ENCODE peak calls at places on chromosomes 4 and X, in seven cellular contexts. One of them, this sample, is unnamed.

GRCh38 chr4:7101692-7102515 is 34.0 kb upstream of the GRPEL1 start:
- DNase-seq in AG09309: peak
- DNase-seq in HL-60: peak
- DNase-seq in left ventricle myocardium inferior: peak
- DNase-seq in suprapubic skin: peak
- DNase-seq in NB4: peak
- DNase-seq in HFF-Myc: no peak
- DNase-seq in this sample: peak

GRCh38 chr4:66273110-66273509 is 602.8 kb upstream of the EPHA5 start:
- DNase-seq in AG09309: no peak
- DNase-seq in HL-60: no peak
- DNase-seq in left ventricle myocardium inferior: no peak
- DNase-seq in suprapubic skin: no peak
- DNase-seq in NB4: no peak
- DNase-seq in HFF-Myc: no peak
- DNase-seq in this sample: no peak

GRCh38 chr4:94918543-94918942 is 160.8 kb downstream of the BMPR1B start:
- DNase-seq in AG09309: no peak
- DNase-seq in HL-60: no peak
- DNase-seq in left ventricle myocardium inferior: no peak
- DNase-seq in suprapubic skin: no peak
- DNase-seq in NB4: no peak
- DNase-seq in HFF-Myc: no peak
- DNase-seq in this sample: no peak

GRCh38 chrX:42398967-42399631 is 378.9 kb downstream of the PPP1R2C start:
- DNase-seq in AG09309: no peak
- DNase-seq in HL-60: no peak
- DNase-seq in left ventricle myocardium inferior: no peak
- DNase-seq in suprapubic skin: no peak
- DNase-seq in NB4: no peak
- DNase-seq in HFF-Myc: no peak
- DNase-seq in this sample: no peak

GRCh38 chr4:187558391-187558790 is 437.2 kb upstream of the ZFP42 start:
- DNase-seq in AG09309: no peak
- DNase-seq in HL-60: no peak
- DNase-seq in left ventricle myocardium inferior: no peak
- DNase-seq in suprapubic skin: no peak
- DNase-seq in NB4: no peak
- DNase-seq in HFF-Myc: no peak
- DNase-seq in this sample: no peak

GRCh38 chrX:124475358-124475757 is 129.0 kb downstream of the SH2D1A start:
- DNase-seq in AG09309: no peak
- DNase-seq in HL-60: no peak
- DNase-seq in left ventricle myocardium inferior: no peak
- DNase-seq in suprapubic skin: no peak
- DNase-seq in NB4: no peak
- DNase-seq in HFF-Myc: no peak
- DNase-seq in this sample: no peak

GRCh38 chrX:129427267-129427666 is 96.0 kb downstream of the SMARCA1 start:
- DNase-seq in AG09309: no peak
- DNase-seq in HL-60: no peak
- DNase-seq in left ventricle myocardium inferior: no peak
- DNase-seq in suprapubic skin: no peak
- DNase-seq in NB4: peak
- DNase-seq in HFF-Myc: no peak
- DNase-seq in this sample: no peak

GRCh38 chrX:25531096-25531495 is 515.3 kb upstream of the ARX start:
- DNase-seq in AG09309: no peak
- DNase-seq in HL-60: no peak
- DNase-seq in left ventricle myocardium inferior: no peak
- DNase-seq in suprapubic skin: no peak
- DNase-seq in NB4: no peak
- DNase-seq in HFF-Myc: no peak
- DNase-seq in this sample: no peak

GRCh38 chrX:143768976-143769375 is 48.4 kb upstream of the SPANXN2 start:
- DNase-seq in AG09309: no peak
- DNase-seq in HL-60: no peak
- DNase-seq in left ventricle myocardium inferior: no peak
- DNase-seq in suprapubic skin: no peak
- DNase-seq in NB4: no peak
- DNase-seq in HFF-Myc: no peak
- DNase-seq in this sample: no peak

GRCh38 chrX:11309220-11309619 is 16.0 kb downstream of the AMELX start:
- DNase-seq in AG09309: no peak
- DNase-seq in HL-60: no peak
- DNase-seq in left ventricle myocardium inferior: no peak
- DNase-seq in suprapubic skin: no peak
- DNase-seq in NB4: no peak
- DNase-seq in HFF-Myc: no peak
- DNase-seq in this sample: no peak

GRCh38 chrX:118552501-118552900 is 56.9 kb downstream of the DOCK11 start:
- DNase-seq in AG09309: peak
- DNase-seq in HL-60: no peak
- DNase-seq in left ventricle myocardium inferior: no peak
- DNase-seq in suprapubic skin: no peak
- DNase-seq in NB4: peak
- DNase-seq in HFF-Myc: no peak
- DNase-seq in this sample: no peak

GRCh38 chr4:106301393-106302084 is 14.5 kb downstream of the TBCK start:
- DNase-seq in AG09309: peak
- DNase-seq in HL-60: no peak
- DNase-seq in left ventricle myocardium inferior: no peak
- DNase-seq in suprapubic skin: no peak
- DNase-seq in NB4: no peak
- DNase-seq in HFF-Myc: no peak
- DNase-seq in this sample: no peak

GRCh38 chr4:18014269-18014668 is 7.3 kb downstream of the LCORL start:
- DNase-seq in AG09309: no peak
- DNase-seq in HL-60: no peak
- DNase-seq in left ventricle myocardium inferior: no peak
- DNase-seq in suprapubic skin: no peak
- DNase-seq in NB4: no peak
- DNase-seq in HFF-Myc: no peak
- DNase-seq in this sample: no peak

GRCh38 chrX:1596676-1597344 is 5.4 kb downstream of the AKAP17A start:
- DNase-seq in AG09309: no peak
- DNase-seq in HL-60: no peak
- DNase-seq in left ventricle myocardium inferior: no peak
- DNase-seq in suprapubic skin: no peak
- DNase-seq in NB4: no peak
- DNase-seq in HFF-Myc: no peak
- DNase-seq in this sample: no peak

GRCh38 chr4:30295652-30296051 is 424.5 kb upstream of the PCDH7 start:
- DNase-seq in AG09309: no peak
- DNase-seq in HL-60: no peak
- DNase-seq in left ventricle myocardium inferior: no peak
- DNase-seq in suprapubic skin: no peak
- DNase-seq in NB4: no peak
- DNase-seq in HFF-Myc: no peak
- DNase-seq in this sample: no peak

GRCh38 chr4:167176723-167177367 is 57.4 kb downstream of the SPOCK3 start:
- DNase-seq in AG09309: no peak
- DNase-seq in HL-60: no peak
- DNase-seq in left ventricle myocardium inferior: no peak
- DNase-seq in suprapubic skin: no peak
- DNase-seq in NB4: no peak
- DNase-seq in HFF-Myc: no peak
- DNase-seq in this sample: no peak

GRCh38 chr4:45550766-45551366 is 573.0 kb downstream of the GABRG1 start:
- DNase-seq in AG09309: no peak
- DNase-seq in HL-60: no peak
- DNase-seq in left ventricle myocardium inferior: no peak
- DNase-seq in suprapubic skin: no peak
- DNase-seq in NB4: no peak
- DNase-seq in HFF-Myc: no peak
- DNase-seq in this sample: no peak

DNA sequence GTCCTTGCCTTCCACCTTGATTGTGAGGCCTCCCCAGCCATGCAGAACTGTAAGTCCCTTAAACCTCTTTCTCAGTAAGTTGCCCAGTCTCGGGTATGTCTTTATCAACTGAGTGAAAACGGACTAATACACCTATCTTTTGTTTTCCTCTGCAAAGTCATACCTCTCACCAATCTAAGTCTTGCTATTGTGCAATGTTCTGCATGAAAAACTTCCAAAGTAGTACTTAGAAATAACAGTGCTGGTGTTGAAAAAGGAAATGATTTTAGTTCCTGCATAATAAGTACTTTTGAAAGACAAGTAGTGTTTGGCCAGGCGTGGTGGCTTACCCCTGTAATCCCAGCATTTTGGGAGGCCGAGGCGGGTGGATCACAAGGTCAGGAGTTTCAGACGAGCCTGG is 573.5 kb downstream of the ANKRD50 start:
- DNase-seq in AG09309: no peak
- DNase-seq in HL-60: no peak
- DNase-seq in left ventricle myocardium inferior: no peak
- DNase-seq in suprapubic skin: no peak
- DNase-seq in NB4: no peak
- DNase-seq in HFF-Myc: no peak
- DNase-seq in this sample: no peak
- TF ChIP-seq CTCF in AG09309: no peak
- TF ChIP-seq CTCF in HL-60: no peak
- TF ChIP-seq CTCF in left ventricle myocardium inferior: no peak
- TF ChIP-seq CTCF in suprapubic skin: no peak
- TF ChIP-seq CTCF in NB4: no peak
- TF ChIP-seq CTCF in HFF-Myc: no peak
- TF ChIP-seq CTCF in this sample: no peak

GRCh38 chrX:133983243-133983973 is 2.0 kb downstream of the GPC3 start:
- DNase-seq in AG09309: no peak
- DNase-seq in HL-60: no peak
- DNase-seq in left ventricle myocardium inferior: no peak
- DNase-seq in suprapubic skin: no peak
- DNase-seq in NB4: no peak
- DNase-seq in HFF-Myc: no peak
- DNase-seq in this sample: no peak

GRCh38 chrX:133980832-133981588 is 4.4 kb downstream of the GPC3 start:
- DNase-seq in AG09309: no peak
- DNase-seq in HL-60: no peak
- DNase-seq in left ventricle myocardium inferior: no peak
- DNase-seq in suprapubic skin: no peak
- DNase-seq in NB4: no peak
- DNase-seq in HFF-Myc: no peak
- DNase-seq in this sample: no peak

GRCh38 chrX:133980406-133980805 is 5.0 kb downstream of the GPC3 start:
- DNase-seq in AG09309: no peak
- DNase-seq in HL-60: no peak
- DNase-seq in left ventricle myocardium inferior: no peak
- DNase-seq in suprapubic skin: no peak
- DNase-seq in NB4: no peak
- DNase-seq in HFF-Myc: no peak
- DNase-seq in this sample: no peak

GRCh38 chrX:133983974-133984578 is 1.3 kb downstream of the GPC3 start:
- DNase-seq in AG09309: no peak
- DNase-seq in HL-60: no peak
- DNase-seq in left ventricle myocardium inferior: no peak
- DNase-seq in suprapubic skin: no peak
- DNase-seq in NB4: no peak
- DNase-seq in HFF-Myc: no peak
- DNase-seq in this sample: no peak

DNA sequence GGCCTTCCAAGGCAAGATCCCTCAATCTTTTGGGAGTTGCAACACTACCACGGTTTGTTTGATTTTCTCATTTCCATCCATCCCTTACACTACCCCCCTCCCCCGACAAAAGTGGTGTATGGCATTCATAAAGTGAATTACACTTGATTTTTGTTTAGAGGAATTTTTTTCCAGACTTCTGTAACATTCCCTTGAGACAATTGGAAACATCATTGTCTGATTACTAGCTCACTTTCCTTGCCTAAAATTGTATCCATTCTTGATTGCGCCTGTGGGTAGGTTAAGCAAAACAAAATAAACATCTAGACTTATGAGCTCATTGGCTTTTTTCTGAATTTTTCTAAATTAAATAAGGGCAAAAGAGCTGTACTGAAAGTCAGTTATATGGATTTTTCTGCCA is 3.5 kb downstream of the GPC3 start:
- DNase-seq in AG09309: no peak
- DNase-seq in HL-60: no peak
- DNase-seq in left ventricle myocardium inferior: no peak
- DNase-seq in suprapubic skin: no peak
- DNase-seq in NB4: no peak
- DNase-seq in HFF-Myc: no peak
- DNase-seq in this sample: no peak
- H3K4me3 ChIP-seq in AG09309: no peak
- H3K4me3 ChIP-seq in HL-60: no peak
- H3K4me3 ChIP-seq in left ventricle myocardium inferior: no peak
- H3K4me3 ChIP-seq in suprapubic skin: no peak
- H3K4me3 ChIP-seq in NB4: no peak
- H3K4me3 ChIP-seq in HFF-Myc: no peak
- H3K4me3 ChIP-seq in this sample: no peak

GRCh38 chrX:53279296-53280237 is 1.8 kb downstream of the IQSEC2 start:
- DNase-seq in AG09309: no peak
- DNase-seq in HL-60: no peak
- DNase-seq in left ventricle myocardium inferior: no peak
- DNase-seq in suprapubic skin: no peak
- DNase-seq in NB4: no peak
- DNase-seq in HFF-Myc: no peak
- DNase-seq in this sample: no peak
- TF ChIP-seq CTCF in AG09309: peak
- TF ChIP-seq CTCF in HL-60: no peak
- TF ChIP-seq CTCF in left ventricle myocardium inferior: no peak
- TF ChIP-seq CTCF in suprapubic skin: no peak
- TF ChIP-seq CTCF in NB4: no peak
- TF ChIP-seq CTCF in HFF-Myc: no peak
- TF ChIP-seq CTCF in this sample: peak

DNA sequence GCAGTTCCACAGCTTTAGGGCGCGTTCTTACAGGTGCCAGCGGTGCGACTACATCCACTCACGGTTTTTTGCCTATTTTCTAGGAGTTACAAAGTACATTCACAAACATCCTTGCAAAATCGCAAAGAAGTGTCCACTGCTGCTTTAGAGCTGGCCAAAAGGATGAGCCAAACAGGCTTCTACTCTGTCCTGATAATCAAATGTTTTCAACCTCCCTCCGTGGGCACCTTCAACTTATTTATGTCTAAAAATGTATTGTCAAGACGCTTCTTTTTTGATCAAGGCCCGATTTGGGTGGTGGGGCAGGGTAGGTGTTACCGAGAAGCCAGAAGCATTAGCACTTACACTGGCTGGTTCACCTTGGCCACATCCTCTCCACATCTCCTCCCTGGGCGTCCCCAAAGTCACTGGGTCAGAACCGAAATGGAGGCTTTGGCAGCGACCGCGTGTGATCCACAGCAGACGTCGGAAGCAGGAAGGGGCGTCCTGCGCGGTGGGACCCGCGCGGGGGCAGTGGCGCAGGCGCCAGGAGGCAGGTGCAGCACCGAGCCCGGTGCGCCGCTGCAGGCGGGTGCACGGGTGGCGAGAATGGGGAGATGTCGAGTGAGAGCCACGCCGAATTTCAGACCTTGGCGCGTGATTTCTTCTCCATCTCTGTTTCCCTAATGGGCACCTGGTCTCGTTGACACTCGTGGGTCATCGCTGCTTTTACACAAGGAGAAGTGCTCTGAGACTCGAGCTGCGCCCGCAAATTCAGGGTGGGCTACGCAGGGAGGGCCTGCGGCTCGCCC is 16.9 kb downstream of the NKX3-2 start:
- DNase-seq in AG09309: no peak
- DNase-seq in HL-60: no peak
- DNase-seq in left ventricle myocardium inferior: no peak
- DNase-seq in suprapubic skin: no peak
- DNase-seq in NB4: no peak
- DNase-seq in HFF-Myc: no peak
- DNase-seq in this sample: no peak
- H3K4me3 ChIP-seq in AG09309: no peak
- H3K4me3 ChIP-seq in HL-60: peak
- H3K4me3 ChIP-seq in left ventricle myocardium inferior: no peak
- H3K4me3 ChIP-seq in suprapubic skin: no peak
- H3K4me3 ChIP-seq in NB4: peak
- H3K4me3 ChIP-seq in HFF-Myc: no peak
- H3K4me3 ChIP-seq in this sample: no peak

GRCh38 chrX:113929004-113929403 is 654.9 kb upstream of the HTR2C start:
- DNase-seq in AG09309: peak
- DNase-seq in HL-60: peak
- DNase-seq in left ventricle myocardium inferior: no peak
- DNase-seq in suprapubic skin: no peak
- DNase-seq in NB4: peak
- DNase-seq in HFF-Myc: no peak
- DNase-seq in this sample: peak
- TF ChIP-seq CTCF in AG09309: peak
- TF ChIP-seq CTCF in HL-60: peak
- TF ChIP-seq CTCF in left ventricle myocardium inferior: peak
- TF ChIP-seq CTCF in suprapubic skin: no peak
- TF ChIP-seq CTCF in NB4: peak
- TF ChIP-seq CTCF in HFF-Myc: no peak
- TF ChIP-seq CTCF in this sample: peak